ENCODE peak calls at places on chromosomes 5 and 9, in four cellular contexts. L, R, Z and I are unnamed samples.

GRCh38 chr5:144032375-144032774 is 138.1 kb downstream of the YIPF5 start:
- DNase-seq in Z (peak), R (no peak), L (no peak), I (no peak)

GRCh38 chr5:119319890-119320289 is 35.9 kb upstream of the TNFAIP8 start:
- DNase-seq in R (no peak), Z (no peak), L (no peak), I (no peak)

GRCh38 chr5:160001457-160001856 is 7.5 kb upstream of the TTC1 start:
- DNase-seq in R (no peak), L (no peak), Z (no peak), I (no peak)

GRCh38 chr5:173326501-173326960 is 1.7 kb downstream of the STC2 start:
- DNase-seq in Z (peak), R (no peak), L (no peak), I (no peak)

GRCh38 chr5:154402611-154403010 is 43.2 kb upstream of the SAP30L start:
- DNase-seq in Z (no peak), R (no peak), L (no peak), I (peak)

GRCh38 chr5:30479104-30479503 is 714.4 kb upstream of the CDH6 start:
- DNase-seq in L (no peak), Z (no peak), R (no peak), I (no peak)

GRCh38 chr5:85375525-85375924 is 990.8 kb upstream of the EDIL3 start:
- DNase-seq in Z (no peak), R (no peak), L (no peak), I (no peak)

GRCh38 chr5:72107874-72108199 is 562 bp downstream of the MAP1B start:
- DNase-seq in R (no peak), Z (no peak), L (peak), I (no peak)

GRCh38 chr9:115192835-115193234 is 74.9 kb upstream of the TNC start:
- DNase-seq in Z (no peak), R (no peak), L (no peak), I (no peak)

GRCh38 chr5:1463326-1464095 is 18.3 kb upstream of the SLC6A3 start:
- DNase-seq in Z (no peak), R (no peak), L (peak), I (peak)

GRCh38 chr9:116944714-116945534 is 257.8 kb downstream of the TRIM32 start:
- DNase-seq in Z (no peak), L (no peak), R (no peak), I (no peak)

GRCh38 chr5:173290477-173291131 is 37.6 kb downstream of the STC2 start:
- DNase-seq in R (no peak), L (no peak), Z (no peak), I (no peak)

GRCh38 chr5:137888875-137889759 is at the start of gene PKD2L2:
- DNase-seq in Z (peak), R (peak), L (peak), I (peak)

GRCh38 chr9:34540826-34541225 is 18.0 kb upstream of the ENHO start:
- DNase-seq in L (no peak), Z (peak), R (no peak), I (no peak)

GRCh38 chr5:139426222-139426885 is 13.0 kb downstream of the DNAJC18 start:
- DNase-seq in R (no peak), L (peak), Z (peak), I (no peak)

GRCh38 chr5:149162401-149163084 is 21.2 kb downstream of the ABLIM3 start:
- DNase-seq in Z (no peak), R (no peak), L (no peak), I (no peak)

GRCh38 chr5:163614787-163615186 is 109.4 kb downstream of the MAT2B start:
- DNase-seq in R (no peak), L (no peak), Z (peak), I (no peak)

GRCh38 chr9:136621019-136621733 is 41.5 kb upstream of the EGFL7 start:
- DNase-seq in Z (no peak), R (no peak), L (no peak), I (no peak)

GRCh38 chr5:12323637-12324229 is 419.5 kb upstream of the CTNND2 start:
- DNase-seq in R (no peak), L (no peak), Z (no peak), I (no peak)

GRCh38 chr5:176895350-176895749 is 3.8 kb downstream of the HK3 start:
- DNase-seq in Z (no peak), R (no peak), L (no peak), I (no peak)

GRCh38 chr5:151493599-151494136 is 46.3 kb downstream of the SLC36A1 start:
- DNase-seq in Z (no peak), R (no peak), L (no peak), I (no peak)

GRCh38 chr5:139453683-139454567 is 8.6 kb downstream of the ECSCR start:
- DNase-seq in R (no peak), L (peak), Z (no peak), I (no peak)